ENCODE peak calls at places on chromosome 11, in six cellular contexts. U is tibial nerve, W is uterus, H is ovary, G is neural progenitor cell, R is body of pancreas. A is an unnamed sample.

GRCh38 chr11:15006139-15006759 is 34.1 kb upstream of the CALCA start:
- DNase-seq in W (no peak), G (peak; percentile 26), R (no peak), H (no peak), U (no peak), A (peak; percentile 34)

GRCh38 chr11:6635082-6635932 is 16.1 kb upstream of the TPP1 start:
- DNase-seq in H (peak; percentile 67), R (no peak), W (peak; percentile 65), U (peak; percentile 33), G (no peak), A (no peak)

GRCh38 chr11:20397281-20397680 is 9.8 kb downstream of the PRMT3 start:
- DNase-seq in W (no peak), G (peak; percentile 61), H (no peak), R (no peak), U (no peak), A (peak; percentile 47)

GRCh38 chr11:61472282-61472681 is 36.3 kb upstream of the LRRC10B start:
- DNase-seq in R (no peak), G (no peak), U (peak; percentile 71), W (peak; percentile 50), H (no peak), A (no peak)

GRCh38 chr11:63142459-63142858 is 1.6 kb downstream of the SLC22A24 start:
- DNase-seq in G (no peak), W (no peak), U (no peak), H (no peak), R (no peak), A (no peak)

GRCh38 chr11:37712246-37712645 is 1114.2 kb upstream of the RAG2 start:
- DNase-seq in U (no peak), R (no peak), H (no peak), W (no peak), G (peak; percentile 60), A (peak; percentile 10)

GRCh38 chr11:129251067-129251466 is 58.9 kb upstream of the ARHGAP32 start:
- DNase-seq in R (no peak), H (no peak), G (no peak), W (no peak), U (no peak), A (no peak)

GRCh38 chr11:93773045-93773477 is 11.0 kb upstream of the MED17 start:
- DNase-seq in W (no peak), H (no peak), G (peak; percentile 51), U (no peak), R (no peak), A (no peak)

GRCh38 chr11:125262825-125263218 is 98.3 kb downstream of the PKNOX2 start:
- DNase-seq in G (peak; percentile 63), W (no peak), U (no peak), R (no peak), H (peak; percentile 44), A (peak; percentile 37)

GRCh38 chr11:67627394-67627787 is 2.3 kb downstream of the NUDT8 start:
- DNase-seq in U (no peak), W (no peak), G (no peak), H (no peak), R (peak; percentile 11), A (no peak)

GRCh38 chr11:45031912-45032519 is 81.3 kb upstream of the TP53I11 start:
- DNase-seq in R (no peak), W (no peak), G (no peak), H (no peak), U (no peak), A (no peak)

GRCh38 chr11:62573006-62573591 is 592 bp downstream of the EEF1G start:
- DNase-seq in U (no peak), R (no peak), G (peak; percentile 51), W (no peak), H (no peak), A (no peak)

GRCh38 chr11:116175707-116176106 is 597.1 kb downstream of the BUD13 start:
- DNase-seq in W (no peak), H (no peak), R (no peak), G (no peak), U (no peak), A (no peak)

GRCh38 chr11:128532571-128533091 is 54.7 kb downstream of the ETS1 start:
- DNase-seq in U (no peak), W (no peak), R (no peak), H (no peak), G (peak; percentile 91), A (no peak)

GRCh38 chr11:17699157-17700114 is 19.9 kb upstream of the MYOD1 start:
- DNase-seq in W (no peak), G (peak; percentile 22), U (no peak), H (no peak), R (no peak), A (peak; percentile 14)

GRCh38 chr11:6623391-6624363 is 4.5 kb upstream of the TPP1 start:
- DNase-seq in G (no peak), W (no peak), U (no peak), R (no peak), H (no peak), A (no peak)

GRCh38 chr11:62539238-62539925 is 7.2 kb downstream of the AHNAK start:
- DNase-seq in W (peak; percentile 93), H (peak; percentile 89), R (no peak), U (no peak), G (peak; percentile 7), A (peak; percentile 62)

GRCh38 chr11:125443767-125444311 is 52.2 kb downstream of the FEZ1 start:
- DNase-seq in H (no peak), G (peak; percentile 82), R (no peak), W (no peak), U (no peak), A (no peak)

GRCh38 chr11:102653744-102654291 is 28.7 kb upstream of the MMP20 start:
- DNase-seq in G (no peak), W (no peak), H (no peak), R (no peak), U (no peak), A (peak; percentile 14)

GRCh38 chr11:58060939-58061672 is 30.4 kb downstream of the OR6Q1 start:
- DNase-seq in G (peak; percentile 21), R (no peak), H (no peak), U (no peak), W (no peak), A (no peak)

GRCh38 chr11:128290106-128290840 is 297.1 kb downstream of the ETS1 start:
- DNase-seq in H (peak; percentile 41), U (peak; percentile 85), W (peak; percentile 48), G (peak; percentile 70), R (peak; percentile 58), A (peak; percentile 78)

GRCh38 chr11:12167098-12167999 is 57.0 kb downstream of the MICAL2 start:
- DNase-seq in U (no peak), G (no peak), W (no peak), R (no peak), H (no peak), A (peak; percentile 94)

GRCh38 chr11:65492637-65493366 is 6.0 kb upstream of the MALAT1 start:
- DNase-seq in G (no peak), H (peak; percentile 90), R (no peak), W (peak; percentile 88), U (peak; percentile 96), A (peak; percentile 81)

GRCh38 chr11:75582461-75582934 is 20.4 kb downstream of the SERPINH1 start:
- DNase-seq in H (no peak), G (no peak), U (no peak), R (no peak), W (no peak), A (no peak)

GRCh38 chr11:57529012-57529411 is 1.5 kb downstream of the TIMM10 start:
- DNase-seq in G (no peak), H (no peak), W (no peak), R (no peak), U (no peak), A (no peak)

GRCh38 chr11:110294509-110294908 is 1.9 kb downstream of the RDX start:
- DNase-seq in R (no peak), W (no peak), G (peak; percentile 26), U (no peak), H (no peak), A (no peak)

GRCh38 chr11:117204283-117205080 is 5.3 kb downstream of the TAGLN start:
- DNase-seq in R (no peak), W (no peak), G (no peak), U (no peak), H (no peak), A (no peak)
- H3K36me3 ChIP-seq in R (no peaks in the 10 kb centered on the region), W (no peaks in the 10 kb centered on the region), G (no peaks in the 10 kb centered on the region), U (no peaks in the 10 kb centered on the region), H (no peaks in the 10 kb centered on the region), A (peaks cover 45% of the 10 kb centered on the region)

GRCh38 chr11:106399624-106400023 is 322.2 kb downstream of the AASDHPPT start:
- DNase-seq in H (no peak), G (no peak), U (no peak), R (no peak), W (no peak), A (no peak)

GRCh38 chr11:106397787-106398355 is 320.4 kb downstream of the AASDHPPT start:
- DNase-seq in H (no peak), U (no peak), R (no peak), G (peak; percentile 27), W (no peak), A (no peak)

GRCh38 chr11:106400949-106401545 is 323.6 kb downstream of the AASDHPPT start:
- DNase-seq in R (no peak), H (no peak), G (no peak), U (no peak), W (no peak), A (peak; percentile 41)

GRCh38 chr11:106399075-106399500 is 321.6 kb downstream of the AASDHPPT start:
- DNase-seq in R (peak; percentile 16), G (peak; percentile 42), W (peak; percentile 70), U (peak; percentile 52), H (peak; percentile 21), A (peak; percentile 98)

DNA sequence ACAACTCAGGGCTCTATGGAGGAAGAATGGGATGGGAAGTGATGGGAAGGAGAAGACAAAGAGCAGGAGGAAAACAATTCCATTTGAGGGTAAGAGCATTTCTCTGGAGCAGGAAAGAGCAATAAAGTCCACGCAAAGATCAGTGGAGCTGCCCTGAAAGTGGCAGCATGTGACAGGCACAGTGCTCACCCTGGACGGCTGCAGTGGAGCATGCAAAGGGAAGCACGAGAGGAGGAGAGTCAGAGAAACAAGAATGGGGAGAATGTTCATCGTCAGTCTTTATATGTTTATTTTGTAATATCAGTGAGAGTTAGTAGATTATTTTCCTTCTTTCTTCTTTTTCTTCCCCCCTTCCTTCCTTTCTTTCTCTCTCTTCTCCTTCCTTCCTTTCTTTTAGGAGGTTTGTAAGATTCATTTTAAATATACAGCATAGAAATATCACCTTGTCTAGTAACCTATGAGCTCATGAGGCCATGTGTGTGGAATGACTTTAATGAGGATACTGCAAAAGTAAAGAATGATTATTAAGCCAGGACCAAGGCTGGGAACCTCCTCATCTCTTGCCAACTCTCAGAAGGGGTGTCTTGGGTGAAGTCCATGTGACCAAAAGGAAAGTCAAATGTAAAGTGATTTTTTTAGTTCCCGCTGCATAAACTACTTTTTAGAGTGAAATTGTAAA is 321.1 kb downstream of the AASDHPPT start:
- DNase-seq in H (no peak), W (no peak), R (no peak), U (no peak), G (no peak), A (peak; percentile 48)
- H3K27ac ChIP-seq in H (no peak overlapping the region), W (peak overlapping the region; percentile 68), R (no peak overlapping the region), U (no peak overlapping the region), G (peak overlapping the region; percentile 25), A (peak overlapping the region; percentile 95)

GRCh38 chr11:46341454-46341853 is 5.8 kb upstream of the DGKZ start:
- DNase-seq in W (no peak), R (no peak), H (no peak), G (no peak), U (no peak), A (no peak)
- H3K4me3 ChIP-seq in W (no peak overlapping the region), R (no peak overlapping the region), H (no peak overlapping the region), G (no peak overlapping the region), U (no peak overlapping the region), A (no peak overlapping the region)

DNA sequence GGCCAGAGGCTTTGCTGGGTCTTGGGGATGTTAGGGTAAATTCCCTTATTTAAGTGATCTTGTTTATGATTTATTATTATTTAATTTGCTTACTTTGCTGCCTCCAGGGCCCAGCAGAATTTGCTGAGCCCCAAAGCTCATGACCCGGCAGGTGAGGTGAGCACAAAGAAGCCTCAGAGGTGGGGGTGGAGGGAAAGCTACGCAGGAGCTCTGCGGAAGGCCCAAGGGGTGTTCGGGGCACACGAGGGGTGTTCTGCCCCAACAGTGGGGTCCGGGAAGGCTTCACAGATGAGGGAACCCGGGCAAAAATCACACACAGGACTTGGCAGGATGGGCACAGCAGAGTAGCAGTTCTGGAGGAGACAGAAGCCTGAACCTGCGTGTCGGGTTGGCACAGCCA is 6.7 kb upstream of the LINC01488 start:
- DNase-seq in H (no peak), G (no peak), R (no peak), W (no peak), U (no peak), A (no peak)
- H3K36me3 ChIP-seq in H (no peaks in the 10 kb centered on the region), G (no peaks in the 10 kb centered on the region), R (no peaks in the 10 kb centered on the region), W (no peaks in the 10 kb centered on the region), U (no peaks in the 10 kb centered on the region), A (no peaks in the 10 kb centered on the region)

A was measured in brain microvascular endothelial cell.